ENCODE peak calls at places on chromosomes 5 and 9, in four cellular contexts. One of them, this sample, is unnamed.
A peak's percentile ranks its signal among the peaks of the same experiment; 100 is the strongest.

GRCh38 chr5:55865831-55866230 is 14.7 kb downstream of the IL31RA start:
- DNase-seq in cardiac muscle cell: peak; percentile 43
- DNase-seq in transverse colon: no peak
- DNase-seq in left lung: no peak
- DNase-seq in this sample: no peak

GRCh38 chr9:1701113-1701512 is 314.0 kb upstream of the SMARCA2 start:
- DNase-seq in left lung: no peak
- DNase-seq in cardiac muscle cell: no peak
- DNase-seq in transverse colon: no peak
- DNase-seq in this sample: no peak

GRCh38 chr9:72305102-72305546 is 59.9 kb downstream of the ZFAND5 start:
- DNase-seq in left lung: peak; percentile 92
- DNase-seq in cardiac muscle cell: peak; percentile 37
- DNase-seq in transverse colon: peak; percentile 89
- DNase-seq in this sample: peak; percentile 92

GRCh38 chr9:117682955-117683710 is 21.1 kb upstream of the TLR4 start:
- DNase-seq in cardiac muscle cell: no peak
- DNase-seq in transverse colon: peak; percentile 33
- DNase-seq in left lung: no peak
- DNase-seq in this sample: no peak

GRCh38 chr5:180136661-180137381 is 65.3 kb upstream of the RNF130 start:
- DNase-seq in left lung: no peak
- DNase-seq in cardiac muscle cell: no peak
- DNase-seq in transverse colon: no peak
- DNase-seq in this sample: no peak

GRCh38 chr5:31824886-31825774 is 186.2 kb downstream of the PDZD2 start:
- DNase-seq in left lung: no peak
- DNase-seq in transverse colon: peak; percentile 21
- DNase-seq in cardiac muscle cell: peak; percentile 64
- DNase-seq in this sample: no peak

GRCh38 chr9:110880123-110880522 is 158.1 kb downstream of the LPAR1 start:
- DNase-seq in cardiac muscle cell: no peak
- DNase-seq in left lung: no peak
- DNase-seq in transverse colon: no peak
- DNase-seq in this sample: no peak

GRCh38 chr5:37996918-37997317 is 157.1 kb upstream of the GDNF start:
- DNase-seq in cardiac muscle cell: no peak
- DNase-seq in transverse colon: no peak
- DNase-seq in left lung: no peak
- DNase-seq in this sample: no peak

GRCh38 chr5:35861718-35862117 is 5.0 kb downstream of the IL7R start:
- DNase-seq in transverse colon: no peak
- DNase-seq in left lung: no peak
- DNase-seq in cardiac muscle cell: no peak
- DNase-seq in this sample: no peak

GRCh38 chr5:57834829-57835554 is 352.4 kb upstream of the ACTBL2 start:
- DNase-seq in cardiac muscle cell: peak; percentile 43
- DNase-seq in transverse colon: no peak
- DNase-seq in left lung: no peak
- DNase-seq in this sample: no peak

GRCh38 chr9:80028501-80028900 is 456.7 kb downstream of the TLE4 start:
- DNase-seq in cardiac muscle cell: no peak
- DNase-seq in transverse colon: no peak
- DNase-seq in left lung: peak; percentile 35
- DNase-seq in this sample: no peak

GRCh38 chr9:90141723-90142122 is 500.9 kb downstream of the DIRAS2 start:
- DNase-seq in left lung: no peak
- DNase-seq in transverse colon: no peak
- DNase-seq in cardiac muscle cell: peak; percentile 53
- DNase-seq in this sample: no peak

GRCh38 chr5:174572591-174572990 is 151.8 kb upstream of the MSX2 start:
- DNase-seq in left lung: no peak
- DNase-seq in transverse colon: no peak
- DNase-seq in cardiac muscle cell: no peak
- DNase-seq in this sample: no peak

DNA sequence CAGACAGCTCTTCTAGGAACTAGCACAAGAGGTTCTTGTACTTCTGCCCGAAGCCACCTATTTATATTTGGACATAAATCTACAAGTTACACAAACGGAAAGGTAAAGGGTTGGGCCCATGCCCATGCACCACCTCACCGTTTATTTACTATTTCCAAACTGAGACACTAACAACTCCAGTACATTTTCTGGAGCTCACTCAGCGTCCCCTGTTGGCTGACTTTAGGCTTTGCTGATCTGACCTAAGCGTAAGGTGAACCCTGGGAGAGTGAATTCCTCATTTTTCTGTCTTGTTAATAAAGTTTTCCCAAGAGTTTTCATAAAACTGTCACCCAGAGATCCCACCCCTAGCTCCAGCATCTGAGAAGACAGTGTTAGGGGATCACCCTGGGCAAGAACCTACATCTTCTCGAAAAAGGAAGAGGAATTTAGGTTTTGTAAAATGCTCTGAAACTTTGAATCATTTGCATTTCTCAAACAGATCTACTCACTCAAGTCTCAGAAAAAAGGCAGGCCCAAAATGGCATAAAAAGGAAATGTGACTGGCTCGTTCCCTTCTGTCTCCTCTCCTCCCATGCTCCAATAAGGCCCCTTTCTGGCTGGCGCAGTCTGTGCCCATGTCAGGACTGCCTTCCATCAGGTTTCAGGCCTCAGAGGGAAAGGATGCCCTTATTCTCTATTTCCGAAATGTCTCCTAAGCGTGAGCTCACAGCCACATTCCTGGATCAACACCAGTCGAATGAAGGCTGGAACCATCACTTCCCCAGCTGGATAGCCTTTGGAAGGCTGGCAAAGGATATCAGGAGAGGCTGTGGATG is 201.3 kb downstream of the FANCC start:
- DNase-seq in cardiac muscle cell: peak; percentile 31
- DNase-seq in left lung: no peak
- DNase-seq in transverse colon: peak; percentile 57
- DNase-seq in this sample: no peak
- TF ChIP-seq CTCF in cardiac muscle cell: peak; percentile 30
- TF ChIP-seq CTCF in left lung: peak; percentile 16
- TF ChIP-seq CTCF in transverse colon: peak; percentile 65
- TF ChIP-seq CTCF in this sample: no peak

GRCh38 chr5:40678021-40678939 is 1.4 kb upstream of the PTGER4 start:
- DNase-seq in transverse colon: no peak
- DNase-seq in left lung: no peak
- DNase-seq in cardiac muscle cell: no peak
- DNase-seq in this sample: no peak

GRCh38 chr5:40680741-40681350 is 1.1 kb downstream of the PTGER4 start:
- DNase-seq in left lung: no peak
- DNase-seq in transverse colon: peak; percentile 44
- DNase-seq in cardiac muscle cell: no peak
- DNase-seq in this sample: peak; percentile 70

GRCh38 chr5:40677456-40677855 is 2.3 kb upstream of the PTGER4 start:
- DNase-seq in cardiac muscle cell: no peak
- DNase-seq in transverse colon: no peak
- DNase-seq in left lung: no peak
- DNase-seq in this sample: no peak

GRCh38 chr5:40679998-40680681 is 425 bp downstream of the PTGER4 start:
- DNase-seq in transverse colon: peak; percentile 36
- DNase-seq in cardiac muscle cell: no peak
- DNase-seq in left lung: peak; percentile 50
- DNase-seq in this sample: no peak

DNA sequence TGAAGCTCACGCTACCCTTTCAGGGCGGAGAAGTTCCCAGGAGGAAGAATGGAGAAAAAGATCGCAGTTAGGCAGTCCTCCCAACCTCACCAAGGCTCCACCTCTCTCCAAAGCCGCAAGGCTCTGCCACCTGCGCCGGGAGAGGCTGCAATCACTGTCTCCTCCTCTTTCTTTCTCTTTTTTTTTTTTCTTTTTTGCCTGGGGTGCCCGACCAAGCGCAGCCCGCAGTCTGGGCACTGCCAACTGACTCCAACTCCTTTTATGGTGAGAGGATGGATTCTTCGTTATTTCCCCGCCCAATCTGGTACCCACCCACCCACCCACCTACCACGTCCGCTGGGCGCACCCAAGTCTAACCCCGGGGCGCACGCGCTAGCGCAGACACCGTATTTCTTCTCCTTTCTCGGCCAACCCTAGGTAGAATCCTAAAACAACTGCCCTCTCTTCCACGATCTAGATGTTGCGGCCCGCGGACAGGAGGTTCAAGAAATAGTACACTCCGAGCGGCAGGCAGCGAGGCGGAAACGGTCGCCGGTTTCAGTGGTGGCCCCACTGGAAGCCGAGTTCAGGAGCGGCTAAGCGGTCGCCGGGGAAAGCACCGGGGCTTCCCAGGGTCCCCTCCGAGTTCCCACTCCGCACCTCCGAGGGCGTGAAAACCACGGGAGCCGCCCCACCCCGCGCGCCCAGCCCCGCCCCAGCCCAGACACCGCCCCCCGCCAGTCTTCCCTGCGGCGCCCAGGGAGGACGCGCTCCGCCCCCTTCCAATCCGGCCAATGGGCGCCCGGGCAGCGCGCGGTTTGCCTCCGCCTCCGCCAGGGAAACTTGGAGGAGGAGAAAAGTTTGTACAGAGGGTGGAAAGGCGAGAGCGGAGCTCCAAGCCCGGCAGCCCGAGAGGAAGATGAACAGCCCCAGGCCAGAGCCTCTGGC is at the start of gene PTGER4:
- DNase-seq in cardiac muscle cell: peak; percentile 91
- DNase-seq in transverse colon: peak; percentile 97
- DNase-seq in left lung: peak; percentile 95
- DNase-seq in this sample: peak; percentile 90
- TF ChIP-seq CTCF in cardiac muscle cell: no peak
- TF ChIP-seq CTCF in transverse colon: no peak
- TF ChIP-seq CTCF in left lung: no peak
- TF ChIP-seq CTCF in this sample: no peak

GRCh38 chr9:121658166-121658565 is 6.7 kb downstream of the DAB2IP start:
- DNase-seq in cardiac muscle cell: no peak
- DNase-seq in transverse colon: no peak
- DNase-seq in left lung: no peak
- DNase-seq in this sample: no peak
- TF ChIP-seq CTCF in cardiac muscle cell: no peak
- TF ChIP-seq CTCF in transverse colon: peak; percentile 17
- TF ChIP-seq CTCF in left lung: no peak
- TF ChIP-seq CTCF in this sample: no peak

DNA sequence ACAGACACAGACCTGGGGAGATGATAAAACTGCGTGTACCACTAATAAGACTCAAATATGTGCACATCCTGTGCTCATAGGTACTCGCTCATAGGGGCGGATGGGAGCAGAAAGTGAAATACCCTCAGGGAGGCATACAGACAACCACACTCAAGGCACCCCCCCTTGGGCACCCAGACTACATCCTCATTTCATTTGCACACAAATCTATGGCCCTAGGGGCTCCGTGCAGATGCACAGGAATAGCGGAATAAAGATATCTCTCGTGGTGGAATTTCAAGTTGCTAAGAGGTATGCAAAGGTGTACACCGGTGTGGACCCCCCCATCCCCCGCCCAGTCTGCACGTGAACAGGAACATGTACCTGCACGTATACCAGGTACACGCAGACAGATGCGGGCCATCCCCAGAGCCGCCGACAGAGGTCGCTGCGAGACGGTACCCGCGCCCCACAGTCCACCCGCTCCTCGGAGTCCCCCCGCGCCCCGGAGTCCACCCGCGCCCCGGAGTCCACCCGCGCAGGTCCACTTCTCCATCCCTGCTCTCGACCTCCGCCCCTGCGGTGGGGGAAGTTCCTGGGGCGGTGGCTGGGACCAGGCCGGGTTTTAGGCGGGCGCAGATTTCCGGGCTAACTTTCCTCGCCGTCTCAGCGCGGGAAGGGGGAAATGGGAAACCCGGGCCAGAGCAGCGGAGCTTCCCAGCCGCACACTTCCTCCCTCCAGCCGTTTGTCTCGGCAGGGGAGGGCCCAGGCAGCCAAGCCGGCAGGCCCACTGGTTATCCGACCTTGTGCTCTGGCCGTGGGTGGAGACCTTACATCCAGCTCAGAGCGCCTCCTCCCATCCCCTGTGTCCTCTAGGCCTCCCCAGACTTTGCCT is 1.0 kb upstream of the IL12B start:
- DNase-seq in transverse colon: peak; percentile 77
- DNase-seq in cardiac muscle cell: peak; percentile 68
- DNase-seq in left lung: peak; percentile 70
- DNase-seq in this sample: peak; percentile 60
- TF ChIP-seq CTCF in transverse colon: peak; percentile 52
- TF ChIP-seq CTCF in cardiac muscle cell: peak; percentile 81
- TF ChIP-seq CTCF in left lung: peak; percentile 65
- TF ChIP-seq CTCF in this sample: peak; percentile 95

GRCh38 chr9:12719431-12719830 is 26.2 kb downstream of the TYRP1 start:
- DNase-seq in left lung: no peak
- DNase-seq in transverse colon: no peak
- DNase-seq in cardiac muscle cell: peak; percentile 26
- DNase-seq in this sample: no peak

GRCh38 chr9:12726795-12727194 is 33.6 kb downstream of the TYRP1 start:
- DNase-seq in cardiac muscle cell: no peak
- DNase-seq in transverse colon: no peak
- DNase-seq in left lung: no peak
- DNase-seq in this sample: no peak

GRCh38 chr9:12722131-12722530 is 28.9 kb downstream of the TYRP1 start:
- DNase-seq in transverse colon: no peak
- DNase-seq in left lung: no peak
- DNase-seq in cardiac muscle cell: no peak
- DNase-seq in this sample: no peak

GRCh38 chr9:12720551-12720950 is 27.4 kb downstream of the TYRP1 start:
- DNase-seq in cardiac muscle cell: no peak
- DNase-seq in left lung: no peak
- DNase-seq in transverse colon: no peak
- DNase-seq in this sample: no peak

DNA sequence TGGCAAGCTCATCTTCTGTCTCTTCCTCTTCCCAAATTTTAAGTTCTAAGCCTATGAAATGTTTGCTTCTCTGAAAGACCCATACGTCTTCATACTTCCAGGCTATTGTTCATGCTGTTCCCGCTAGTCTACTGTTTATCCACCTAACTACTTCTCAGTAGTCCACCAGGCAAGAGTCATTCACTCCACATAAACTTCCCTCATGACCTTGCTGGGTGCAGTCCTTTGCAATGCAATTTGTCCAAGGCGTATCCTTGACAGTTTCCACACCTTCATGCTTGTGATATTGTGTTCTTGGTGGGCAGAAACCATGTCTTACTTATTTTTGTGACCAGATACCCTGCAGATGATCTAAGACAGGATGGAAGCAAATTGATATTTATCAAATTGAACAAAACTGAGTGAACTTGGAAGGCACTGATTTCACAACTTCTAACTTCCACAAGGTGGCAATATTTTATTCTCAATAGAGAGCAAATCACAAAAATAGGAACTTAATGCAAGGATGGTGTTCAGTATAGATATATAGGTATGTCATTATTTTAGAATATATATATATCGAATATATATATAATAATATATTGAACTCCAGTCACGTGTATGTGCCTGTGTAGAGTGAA is 30.3 kb downstream of the TYRP1 start:
- DNase-seq in cardiac muscle cell: peak; percentile 2
- DNase-seq in transverse colon: no peak
- DNase-seq in left lung: no peak
- DNase-seq in this sample: no peak
- TF ChIP-seq CTCF in cardiac muscle cell: peak; percentile 46
- TF ChIP-seq CTCF in transverse colon: peak; percentile 71
- TF ChIP-seq CTCF in left lung: peak; percentile 17
- TF ChIP-seq CTCF in this sample: no peak

GRCh38 chr5:63401434-63402046 is 560.7 kb downstream of the HTR1A start:
- DNase-seq in cardiac muscle cell: peak; percentile 76
- DNase-seq in transverse colon: peak; percentile 41
- DNase-seq in left lung: peak; percentile 35
- DNase-seq in this sample: no peak
- TF ChIP-seq CTCF in cardiac muscle cell: peak; percentile 80
- TF ChIP-seq CTCF in transverse colon: peak; percentile 41
- TF ChIP-seq CTCF in left lung: peak; percentile 51
- TF ChIP-seq CTCF in this sample: peak; percentile 34

This sample was measured in CD14-positive monocyte.